ENCODE peak calls at places on chromosomes 1 and 21, in four cellular contexts. D, J, R and H are unnamed samples.

GRCh38 chr1:26574690-26575349 is 45.3 kb downstream of the RPS6KA1 start:
- DNase-seq in D (no peak), J (peak), R (no peak), H (peak)

GRCh38 chr1:188949701-188950100 is 1528.0 kb downstream of the BRINP3 start:
- DNase-seq in D (peak), J (peak), R (no peak), H (no peak)

GRCh38 chr1:100302756-100303155 is 36.7 kb downstream of the RTCA start:
- DNase-seq in D (no peak), J (no peak), R (no peak), H (no peak)

GRCh38 chr1:48556161-48556850 is 84.3 kb upstream of the SPATA6 start:
- DNase-seq in D (peak), J (no peak), R (no peak), H (no peak)

GRCh38 chr1:84961316-84961715 is 35.6 kb downstream of the MCOLN2 start:
- DNase-seq in D (no peak), J (no peak), R (no peak), H (no peak)

GRCh38 chr1:245375789-245376188 is 221.0 kb downstream of the KIF26B start:
- DNase-seq in D (no peak), J (peak), R (no peak), H (no peak)

GRCh38 chr1:1875932-1876331 is 15.0 kb downstream of the GNB1 start:
- DNase-seq in D (no peak), J (no peak), R (no peak), H (no peak)

GRCh38 chr1:61626820-61627219 is 98.1 kb downstream of the TM2D1 start:
- DNase-seq in D (no peak), J (peak), R (no peak), H (no peak)

GRCh38 chr1:93649231-93649630 is 32.4 kb downstream of the BCAR3 start:
- DNase-seq in D (no peak), J (peak), R (no peak), H (no peak)

GRCh38 chr1:234975122-234975940 is 153.3 kb downstream of the TOMM20 start:
- DNase-seq in D (peak), J (peak), R (peak), H (peak)

GRCh38 chr1:243313635-243314536 is 58.0 kb downstream of the SDCCAG8 start:
- DNase-seq in D (no peak), J (no peak), R (no peak), H (no peak)

GRCh38 chr1:89890085-89890754 is 69.4 kb downstream of the LRRC8D start:
- DNase-seq in D (peak), J (peak), R (peak), H (no peak)

GRCh38 chr21:44402323-44403105 is 49.1 kb downstream of the TRPM2 start:
- DNase-seq in D (no peak), J (no peak), R (no peak), H (no peak)

GRCh38 chr1:2932671-2933350 is 88.5 kb upstream of the ACTRT2 start:
- DNase-seq in D (no peak), J (no peak), R (no peak), H (peak)

GRCh38 chr1:16888806-16889178 is 7.0 kb upstream of the RNU1-2 start:
- DNase-seq in D (no peak), J (no peak), R (no peak), H (peak)

GRCh38 chr21:27094182-27094948 is 127.5 kb upstream of the ADAMTS5 start:
- DNase-seq in D (no peak), J (no peak), R (no peak), H (no peak)

GRCh38 chr1:2950926-2951305 is 70.4 kb upstream of the ACTRT2 start:
- DNase-seq in D (no peak), J (no peak), R (no peak), H (no peak)

GRCh38 chr1:38938722-38939260 is 2.8 kb downstream of the RHBDL2 start:
- DNase-seq in D (peak), J (no peak), R (no peak), H (no peak)

GRCh38 chr21:41885341-41886024 is 6.3 kb upstream of the PRDM15 start:
- DNase-seq in D (no peak), J (peak), R (no peak), H (no peak)

GRCh38 chr1:52502789-52503188 is 50.1 kb downstream of the TUT4 start:
- DNase-seq in D (no peak), J (no peak), R (no peak), H (no peak)

GRCh38 chr1:156508205-156508954 is 7.8 kb upstream of the MEF2D start:
- DNase-seq in D (no peak), J (peak), R (no peak), H (peak)

GRCh38 chr1:170010443-170010842 is 64.1 kb downstream of the KIFAP3 start:
- DNase-seq in D (peak), J (peak), R (peak), H (no peak)

GRCh38 chr1:42926235-42926869 is 32.3 kb downstream of the SLC2A1 start:
- DNase-seq in D (no peak), J (no peak), R (no peak), H (no peak)

GRCh38 chr1:176696689-176697088 is 233.7 kb downstream of the PAPPA2 start:
- DNase-seq in D (no peak), J (no peak), R (no peak), H (no peak)

GRCh38 chr1:19341201-19342076 is 29.3 kb downstream of the SLC66A1 start:
- DNase-seq in D (peak), J (peak), R (peak), H (peak)

GRCh38 chr21:39097335-39097861 is 85.9 kb downstream of the PSMG1 start:
- DNase-seq in D (no peak), J (no peak), R (no peak), H (no peak)

GRCh38 chr1:229070168-229070567 is 200.7 kb upstream of the RAB4A start:
- DNase-seq in D (peak), J (peak), R (peak), H (no peak)

GRCh38 chr1:186050360-186050759 is 316.2 kb downstream of the HMCN1 start:
- DNase-seq in D (peak), J (peak), R (no peak), H (peak)

GRCh38 chr21:39125752-39126485 is 57.3 kb downstream of the PSMG1 start:
- DNase-seq in D (peak), J (peak), R (peak), H (no peak)

GRCh38 chr1:59494145-59494824 is 197.4 kb downstream of the FGGY start:
- DNase-seq in D (no peak), J (no peak), R (no peak), H (no peak)

GRCh38 chr1:7491089-7491817 is 279.8 kb upstream of the VAMP3 start:
- DNase-seq in D (peak), J (peak), R (no peak), H (peak)

GRCh38 chr1:189616893-189617292 is 860.8 kb downstream of the BRINP3 start:
- DNase-seq in D (peak), J (peak), R (peak), H (peak)

GRCh38 chr1:23613191-23614126 is 54.2 kb upstream of the ID3 start:
- DNase-seq in D (no peak), J (no peak), R (no peak), H (no peak)

GRCh38 chr1:160850541-160850940 is 12.1 kb downstream of the CD244 start:
- DNase-seq in D (no peak), J (no peak), R (no peak), H (no peak)

GRCh38 chr1:210293191-210293607 is 35.5 kb upstream of the HHAT start:
- DNase-seq in D (no peak), J (peak), R (peak), H (peak)

GRCh38 chr1:160575112-160575664 is 4.1 kb downstream of the CD84 start:
- DNase-seq in D (no peak), J (no peak), R (no peak), H (peak)

GRCh38 chr1:67749844-67750689 is 65.1 kb downstream of the GADD45A start:
- DNase-seq in D (peak), J (peak), R (peak), H (no peak)
- H2AFZ ChIP-seq in D (peak), J (no peak), R (no peak), H (no peak)

DNA sequence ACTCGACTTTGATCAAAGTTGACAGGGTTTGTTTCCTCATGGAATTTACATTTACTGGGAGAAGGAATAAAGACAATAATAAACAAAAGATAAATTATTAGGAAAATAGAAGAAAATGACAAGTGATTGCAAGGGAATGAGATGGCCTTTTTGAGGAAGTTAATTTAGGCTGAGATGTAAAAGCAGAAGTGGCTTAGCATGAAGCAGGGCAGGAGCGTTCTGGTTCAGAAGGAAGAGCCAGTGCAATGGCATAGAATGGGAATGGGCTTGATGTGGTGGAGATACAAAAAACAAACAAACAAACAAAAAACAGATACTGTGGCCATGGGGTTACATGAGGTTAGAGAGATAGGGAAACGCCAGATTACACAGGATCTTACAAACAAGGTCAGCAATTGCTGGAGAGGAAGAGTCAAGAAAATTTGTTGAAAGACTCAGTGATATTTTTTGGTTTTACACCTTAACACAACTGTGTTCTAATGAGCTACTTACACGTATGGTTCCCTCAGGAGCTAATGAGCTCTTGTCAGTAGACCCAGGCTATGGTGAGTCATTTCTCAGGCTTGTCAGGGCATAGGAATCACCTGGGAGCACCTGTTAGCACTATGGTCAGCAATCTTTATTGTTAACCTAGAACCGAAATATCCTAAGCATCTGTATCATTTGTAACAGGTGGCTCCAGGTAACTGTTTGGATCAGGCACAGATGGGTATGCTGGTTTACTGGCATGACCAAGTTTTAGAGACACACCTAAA is 8.7 kb upstream of the CADM3 start:
- DNase-seq in D (peak), J (no peak), R (no peak), H (no peak)
- H3K4me3 ChIP-seq in D (no peak), J (no peak), R (no peak), H (no peak)

GRCh38 chr1:200740291-200741212 is 1.9 kb downstream of the CAMSAP2 start:
- DNase-seq in D (peak), J (no peak), R (no peak), H (peak)

GRCh38 chr1:200749090-200749489 is 10.4 kb downstream of the CAMSAP2 start:
- DNase-seq in D (no peak), J (no peak), R (no peak), H (peak)

GRCh38 chr1:200741808-200742207 is 3.1 kb downstream of the CAMSAP2 start:
- DNase-seq in D (peak), J (no peak), R (no peak), H (peak)

GRCh38 chr1:200739499-200740290 is 1.0 kb downstream of the CAMSAP2 start:
- DNase-seq in D (peak), J (peak), R (peak), H (peak)

DNA sequence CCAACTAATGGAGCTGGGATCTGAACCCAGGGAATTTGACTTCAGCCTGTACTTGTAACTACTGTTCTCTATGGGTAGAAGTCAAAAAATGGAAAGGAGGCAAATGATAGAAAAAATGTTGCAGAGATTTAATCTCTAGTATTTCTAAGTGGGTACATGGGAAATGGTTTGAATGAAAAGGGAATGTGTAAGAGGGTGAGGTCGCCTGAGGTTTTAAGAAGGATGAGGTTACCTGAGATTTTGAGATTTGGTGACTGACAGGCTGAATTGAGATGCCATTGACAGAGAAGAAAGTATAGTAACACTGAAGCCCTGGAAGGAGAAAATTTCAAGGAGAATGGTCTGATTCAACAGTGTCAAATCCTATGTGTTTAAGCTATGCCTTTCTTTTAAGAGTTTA is 5.5 kb downstream of the CAMSAP2 start:
- DNase-seq in D (no peak), J (no peak), R (no peak), H (no peak)
- H2AFZ ChIP-seq in D (no peak), J (no peak), R (no peak), H (no peak)

GRCh38 chr1:117370071-117370470 is 2.8 kb downstream of the MAN1A2 start:
- DNase-seq in D (peak), J (no peak), R (no peak), H (no peak)
- H3K4me3 ChIP-seq in D (peak), J (peak), R (peak), H (peak)

GRCh38 chr1:119053917-119054316 is 65.8 kb upstream of the TBX15 start:
- DNase-seq in D (no peak), J (no peak), R (no peak), H (no peak)
- H2AFZ ChIP-seq in D (no peak), J (no peak), R (no peak), H (no peak)

GRCh38 chr21:36932417-36932816 is 34.1 kb downstream of the HLCS start:
- DNase-seq in D (no peak), J (no peak), R (no peak), H (no peak)

GRCh38 chr21:36936361-36937135 is 29.9 kb downstream of the HLCS start:
- DNase-seq in D (no peak), J (no peak), R (no peak), H (no peak)
- H3K4me3 ChIP-seq in D (no peak), J (no peak), R (no peak), H (no peak)